ENCODE peak calls at places on chromosome 10, in eight cellular contexts. D is GM12864; P is brain microvascular endothelial cell; Y is stimulated activated CD8-positive, alpha-beta memory T cell treated with anti-CD3 and anti-CD28 coated beads, Interleukin-7, amount 100 ng/mL, for 4 hours; S is stimulated activated CD4-positive, alpha-beta T cell treated with anti-CD3 and anti-CD28 coated beads, Interleukin-15, amount 100 ng/mL, for 24 hours; A is chondrocyte; R is amniotic epithelial cell; H is left ventricle myocardium superior. J is an unnamed sample.

GRCh38 chr10:24929056-24929544 is 23.3 kb downstream of the PRTFDC1 start:
- DNase-seq in S (no peak), P (peak), D (no peak), R (peak), A (no peak), H (no peak), Y (no peak), J (no peak)

GRCh38 chr10:116760919-116761318 is 18.6 kb upstream of the HSPA12A start:
- DNase-seq in R (no peak), A (no peak), S (no peak), Y (no peak), D (no peak), P (no peak), H (no peak), J (no peak)

GRCh38 chr10:36451391-36451790 is 674.0 kb upstream of the ANKRD30A start:
- DNase-seq in S (no peak), P (no peak), A (no peak), H (peak), R (peak), Y (no peak), D (no peak), J (no peak)

GRCh38 chr10:30819306-30820190 is 190.0 kb upstream of the LYZL2 start:
- DNase-seq in D (no peak), A (no peak), R (peak), Y (no peak), S (no peak), H (no peak), P (no peak), J (peak)

GRCh38 chr10:97850446-97850845 is 803 bp downstream of the GOLGA7B start:
- DNase-seq in S (peak), A (no peak), Y (no peak), R (no peak), H (no peak), D (no peak), P (no peak), J (no peak)

GRCh38 chr10:131452926-131453771 is 141.6 kb upstream of the TCERG1L start:
- DNase-seq in S (peak), R (no peak), D (no peak), P (no peak), Y (no peak), A (no peak), H (peak), J (no peak)

GRCh38 chr10:103766751-103767509 is 88.4 kb downstream of the SH3PXD2A start:
- DNase-seq in R (no peak), S (no peak), A (no peak), P (no peak), Y (no peak), D (no peak), H (no peak), J (no peak)

GRCh38 chr10:69439350-69439739 is 11.9 kb upstream of the TSPAN15 start:
- DNase-seq in D (no peak), P (no peak), R (peak), A (no peak), S (no peak), H (no peak), Y (no peak), J (no peak)

GRCh38 chr10:96618648-96619047 is 31.8 kb upstream of the TM9SF3 start:
- DNase-seq in Y (no peak), A (no peak), P (no peak), H (peak), R (peak), D (no peak), S (no peak), J (no peak)

GRCh38 chr10:125419146-125419545 is 258.8 kb upstream of the CTBP2 start:
- DNase-seq in D (no peak), P (no peak), A (no peak), Y (no peak), S (no peak), H (no peak), R (no peak), J (no peak)

GRCh38 chr10:3336673-3337293 is 164.2 kb upstream of the PITRM1 start:
- DNase-seq in A (no peak), Y (no peak), D (no peak), H (no peak), R (peak), S (no peak), P (no peak), J (no peak)

GRCh38 chr10:119346063-119346835 is 138.9 kb downstream of the GRK5 start:
- DNase-seq in P (no peak), A (no peak), Y (no peak), H (peak), R (no peak), S (no peak), D (no peak), J (no peak)

GRCh38 chr10:24385776-24386175 is 176.8 kb downstream of the KIAA1217 start:
- DNase-seq in D (no peak), H (no peak), Y (no peak), R (peak), P (peak), A (no peak), S (no peak), J (peak)

GRCh38 chr10:123139521-123140163 is 3.9 kb downstream of the HMX3 start:
- DNase-seq in R (peak), P (no peak), D (no peak), S (peak), A (no peak), H (no peak), Y (no peak), J (no peak)

GRCh38 chr10:30782543-30783461 is 153.2 kb upstream of the LYZL2 start:
- DNase-seq in Y (no peak), S (no peak), D (no peak), A (no peak), P (no peak), H (no peak), R (peak), J (no peak)

GRCh38 chr10:70540789-70541360 is 61.7 kb downstream of the PRF1 start:
- DNase-seq in R (no peak), H (no peak), D (no peak), S (no peak), A (peak), P (no peak), Y (no peak), J (no peak)

GRCh38 chr10:11505636-11506035 is 105.8 kb downstream of the USP6NL start:
- DNase-seq in P (no peak), S (peak), D (no peak), R (no peak), A (no peak), H (no peak), Y (no peak), J (no peak)

GRCh38 chr10:101775273-101776131 is at the start of gene FGF8:
- DNase-seq in R (no peak), H (no peak), P (no peak), S (no peak), Y (no peak), D (no peak), A (peak), J (no peak)

GRCh38 chr10:98262571-98262970 is 5.4 kb downstream of the LOXL4 start:
- DNase-seq in A (no peak), R (no peak), S (peak), Y (no peak), H (peak), D (no peak), P (no peak), J (no peak)

GRCh38 chr10:21687197-21687993 is 153.4 kb downstream of the MLLT10 start:
- DNase-seq in H (no peak), Y (no peak), A (no peak), R (peak), D (no peak), P (no peak), S (no peak), J (no peak)

GRCh38 chr10:87966454-87966853 is 103.0 kb downstream of the PTEN start:
- DNase-seq in R (no peak), Y (no peak), P (no peak), D (no peak), A (no peak), H (no peak), S (no peak), J (no peak)

GRCh38 chr10:86538547-86538946 is 17.0 kb upstream of the WAPL start:
- DNase-seq in A (no peak), P (no peak), H (no peak), D (peak), Y (no peak), S (no peak), R (no peak), J (no peak)

GRCh38 chr10:72485701-72486100 is 131.0 kb upstream of the DNAJB12 start:
- DNase-seq in S (no peak), Y (no peak), R (no peak), A (no peak), D (no peak), H (no peak), P (no peak), J (no peak)

GRCh38 chr10:1119501-1119900 is 63.3 kb downstream of the WDR37 start:
- DNase-seq in H (no peak), D (no peak), A (no peak), R (peak), P (no peak), Y (no peak), S (no peak), J (no peak)

GRCh38 chr10:107855933-107856332 is 691.4 kb upstream of the SORCS1 start:
- DNase-seq in S (no peak), D (no peak), R (no peak), Y (no peak), P (no peak), A (no peak), H (no peak), J (no peak)

GRCh38 chr10:12067336-12067735 is 1.4 kb upstream of the DHTKD1 start:
- DNase-seq in D (no peak), A (no peak), H (no peak), P (peak), Y (no peak), S (no peak), R (peak), J (no peak)

GRCh38 chr10:62460393-62460792 is 86.2 kb downstream of the ZNF365 start:
- DNase-seq in D (no peak), S (no peak), A (no peak), P (no peak), Y (no peak), H (no peak), R (no peak), J (no peak)

GRCh38 chr10:97234403-97234802 is 48.6 kb upstream of the SLIT1 start:
- DNase-seq in D (no peak), R (peak), Y (no peak), A (no peak), S (no peak), H (no peak), P (peak), J (no peak)

J was measured in SJSA1.